ENCODE peak calls at places on chromosomes 12 and 14, in four cellular contexts. X is fibroblast of villous mesenchyme, O is LoVo, U is GM10248. T is an unnamed sample.

GRCh38 chr12:12499909-12500604 is 62.6 kb downstream of the DUSP16 start:
- DNase-seq in X (no peak), O (no peak), U (no peak), T (no peak)

GRCh38 chr14:38108681-38109080 is 99.0 kb upstream of the SSTR1 start:
- DNase-seq in X (peak), O (no peak), U (no peak), T (peak)

GRCh38 chr14:96225745-96226151 is 21.1 kb downstream of the BDKRB2 start:
- DNase-seq in X (peak), O (peak), U (no peak), T (peak)

GRCh38 chr14:93025055-93025454 is 90.7 kb downstream of the ITPK1 start:
- DNase-seq in X (no peak), O (no peak), U (no peak), T (no peak)

GRCh38 chr12:121652767-121653497 is 16.5 kb downstream of the MORN3 start:
- DNase-seq in X (no peak), O (no peak), U (no peak), T (no peak)

GRCh38 chr12:57840701-57841100 is 5.8 kb downstream of the CTDSP2 start:
- DNase-seq in X (no peak), O (no peak), U (no peak), T (peak)

GRCh38 chr12:98232753-98233385 is 282.5 kb upstream of the TMPO start:
- DNase-seq in X (no peak), O (no peak), U (no peak), T (no peak)

GRCh38 chr14:49863483-49864262 is 11.1 kb upstream of the NEMF start:
- DNase-seq in X (peak), O (peak), U (peak), T (peak)

GRCh38 chr12:62995097-62995496 is 60.1 kb upstream of the PPM1H start:
- DNase-seq in X (no peak), O (no peak), U (no peak), T (no peak)

GRCh38 chr14:66508846-66509621 is 1.1 kb downstream of the GPHN start:
- DNase-seq in X (peak), O (no peak), U (peak), T (peak)

GRCh38 chr12:5166976-5167375 is 123.3 kb downstream of the KCNA5 start:
- DNase-seq in X (peak), O (peak), U (no peak), T (peak)

GRCh38 chr12:4956968-4957367 is 47.3 kb downstream of the KCNA1 start:
- DNase-seq in X (no peak), O (no peak), U (no peak), T (no peak)

T was measured in fibroblast of the aortic adventitia.